ENCODE peak calls at places on chromosomes 1 and 21, in nine cellular contexts. W is hypothalamus; J is NCI-H1105; B is sciatic nerve; H is endothelial cell; X is stimulated activated CD4-positive, alpha-beta T cell treated with anti-CD3 and anti-CD28 coated beads, Interleukin-12 subunit alpha, Interleukin-12 subunit beta, amount 100 ng/mL, for 4 hours; Q is occipital lobe; S is activated CD8-positive, alpha-beta memory T cell treated with anti-CD3 and anti-CD28 coated beads for 1 hour; D is WTC11. P is an unnamed sample.

GRCh38 chr1:90371106-90371813 is 345.8 kb downstream of the BARHL2 start:
- DNase-seq in J (no peak), X (no peak), W (no peak), D (no peak), S (no peak), Q (no peak), H (no peak), B (no peak), P (no peak)

GRCh38 chr1:170213598-170213997 is 67.8 kb downstream of the NTMT2 start:
- DNase-seq in Q (no peak), W (no peak), J (no peak), X (no peak), S (no peak), B (peak; percentile 65), D (no peak), H (no peak), P (no peak)

GRCh38 chr1:150213170-150214098 is 22.5 kb downstream of the ANP32E start:
- DNase-seq in Q (peak; percentile 91), B (peak; percentile 97), S (peak; percentile 82), D (peak; percentile 93), J (peak; percentile 71), W (peak; percentile 80), H (peak; percentile 88), X (peak; percentile 86), P (peak; percentile 98)

GRCh38 chr1:59504281-59504680 is 207.4 kb downstream of the FGGY start:
- DNase-seq in B (no peak), H (no peak), D (no peak), J (no peak), W (no peak), Q (no peak), X (no peak), S (no peak), P (no peak)

GRCh38 chr1:89959070-89959654 is 35.7 kb upstream of the ZNF326 start:
- DNase-seq in W (no peak), D (no peak), X (no peak), J (no peak), B (no peak), H (no peak), S (no peak), Q (no peak), P (no peak)

GRCh38 chr1:33255347-33256311 is 663 bp upstream of the ZNF362 start:
- DNase-seq in Q (peak; percentile 59), H (peak; percentile 60), X (peak; percentile 42), D (peak; percentile 78), W (peak; percentile 24), S (no peak), J (peak; percentile 1), B (peak; percentile 81), P (peak; percentile 72)

GRCh38 chr1:78591971-78592370 is 28.3 kb upstream of the IFI44L start:
- DNase-seq in D (no peak), B (no peak), X (no peak), S (no peak), Q (no peak), H (no peak), J (no peak), W (no peak), P (no peak)

GRCh38 chr21:29104239-29104708 is 26.2 kb upstream of the MAP3K7CL start:
- DNase-seq in H (no peak), W (no peak), J (no peak), B (no peak), S (no peak), X (no peak), D (no peak), Q (no peak), P (no peak)

P was measured in erythroblast.